ENCODE peak calls at places on chromosomes 6 and 20, in five cellular contexts. B is T-cell, J is A172, U is amygdala, G is EL. K is an unnamed sample.

GRCh38 chr6:97978855-97979271 is 695.8 kb upstream of the MMS22L start:
- DNase-seq in B (no peak), J (peak), U (no peak), G (no peak), K (no peak)

GRCh38 chr20:37390891-37391525 is 45.1 kb downstream of the SRC start:
- DNase-seq in B (no peak), J (no peak), U (no peak), G (no peak), K (no peak)

GRCh38 chr6:13427838-13428527 is 59.4 kb downstream of the GFOD1 start:
- DNase-seq in B (peak), J (no peak), U (no peak), G (no peak), K (no peak)

GRCh38 chr20:36569847-36570429 is 3.5 kb upstream of the TGIF2 start:
- DNase-seq in B (no peak), J (peak), U (no peak), G (peak), K (no peak)

GRCh38 chr6:34657307-34657978 is 39.1 kb downstream of the ILRUN start:
- DNase-seq in B (no peak), J (peak), U (peak), G (peak), K (no peak)

GRCh38 chr20:18024606-18025127 is 33.0 kb downstream of the OVOL2 start:
- DNase-seq in B (no peak), J (no peak), U (no peak), G (no peak), K (no peak)

GRCh38 chr6:42460892-42461291 is 9.2 kb upstream of the TRERF1 start:
- DNase-seq in B (no peak), J (no peak), U (no peak), G (peak), K (no peak)

GRCh38 chr6:53310751-53311585 is 37.8 kb downstream of the ELOVL5 start:
- DNase-seq in B (no peak), J (no peak), U (no peak), G (peak), K (no peak)

GRCh38 chr6:37140145-37140544 is 29.8 kb upstream of the PIM1 start:
- DNase-seq in B (no peak), J (no peak), U (no peak), G (no peak), K (no peak)

GRCh38 chr6:147651249-147652063 is 143.0 kb downstream of the SAMD5 start:
- DNase-seq in B (no peak), J (peak), U (no peak), G (peak), K (no peak)

GRCh38 chr6:167651251-167652041 is 175.3 kb upstream of the AFDN start:
- DNase-seq in B (no peak), J (no peak), U (no peak), G (no peak), K (no peak)